ENCODE peak calls at places on chromosomes 13 and 19, in ten cellular contexts. One of them, this sample, is unnamed.

GRCh38 chr19:43438291-43439162 is 23.8 kb downstream of the TEX101 start:
- DNase-seq in heart right ventricle: peak; percentile 61
- DNase-seq in choroid plexus epithelial cell: peak; percentile 15
- DNase-seq in NCI-H1436: no peak
- DNase-seq in NCI-H446 treated with DMSO at 0.1 percent for 48 hours: no peak
- DNase-seq in renal cortical epithelial cell: no peak
- DNase-seq in cardiac septum: no peak
- DNase-seq in endothelial cell: no peak
- DNase-seq in NAMALWA: no peak
- DNase-seq in HuH-7: no peak
- DNase-seq in this sample: peak; percentile 81

GRCh38 chr19:56750658-56751057 is 79.1 kb upstream of the ZNF835 start:
- DNase-seq in NCI-H446 treated with DMSO at 0.1 percent for 48 hours: no peak
- DNase-seq in renal cortical epithelial cell: no peak
- DNase-seq in HuH-7: no peak
- DNase-seq in NCI-H1436: no peak
- DNase-seq in NAMALWA: no peak
- DNase-seq in cardiac septum: no peak
- DNase-seq in heart right ventricle: no peak
- DNase-seq in endothelial cell: no peak
- DNase-seq in choroid plexus epithelial cell: no peak
- DNase-seq in this sample: no peak

GRCh38 chr13:33932765-33933406 is 114.9 kb downstream of the RFC3 start:
- DNase-seq in choroid plexus epithelial cell: peak; percentile 25
- DNase-seq in endothelial cell: no peak
- DNase-seq in NAMALWA: no peak
- DNase-seq in heart right ventricle: no peak
- DNase-seq in cardiac septum: no peak
- DNase-seq in HuH-7: no peak
- DNase-seq in renal cortical epithelial cell: peak; percentile 50
- DNase-seq in NCI-H1436: no peak
- DNase-seq in NCI-H446 treated with DMSO at 0.1 percent for 48 hours: no peak
- DNase-seq in this sample: no peak

GRCh38 chr13:32381539-32381938 is 46.4 kb downstream of the N4BP2L1 start:
- DNase-seq in NCI-H446 treated with DMSO at 0.1 percent for 48 hours: no peak
- DNase-seq in endothelial cell: peak; percentile 32
- DNase-seq in NCI-H1436: no peak
- DNase-seq in HuH-7: peak; percentile 9
- DNase-seq in renal cortical epithelial cell: peak; percentile 61
- DNase-seq in heart right ventricle: no peak
- DNase-seq in cardiac septum: no peak
- DNase-seq in NAMALWA: peak; percentile 17
- DNase-seq in choroid plexus epithelial cell: peak; percentile 72
- DNase-seq in this sample: no peak

GRCh38 chr13:96816261-96816660 is 178.0 kb downstream of the OXGR1 start:
- DNase-seq in NAMALWA: no peak
- DNase-seq in NCI-H1436: no peak
- DNase-seq in NCI-H446 treated with DMSO at 0.1 percent for 48 hours: no peak
- DNase-seq in heart right ventricle: no peak
- DNase-seq in cardiac septum: no peak
- DNase-seq in HuH-7: no peak
- DNase-seq in endothelial cell: no peak
- DNase-seq in choroid plexus epithelial cell: peak; percentile 36
- DNase-seq in renal cortical epithelial cell: no peak
- DNase-seq in this sample: no peak

GRCh38 chr13:30145709-30146367 is 161.5 kb downstream of the KATNAL1 start:
- DNase-seq in choroid plexus epithelial cell: no peak
- DNase-seq in cardiac septum: peak; percentile 50
- DNase-seq in NCI-H446 treated with DMSO at 0.1 percent for 48 hours: no peak
- DNase-seq in NAMALWA: no peak
- DNase-seq in heart right ventricle: no peak
- DNase-seq in HuH-7: no peak
- DNase-seq in renal cortical epithelial cell: no peak
- DNase-seq in NCI-H1436: no peak
- DNase-seq in endothelial cell: no peak
- DNase-seq in this sample: no peak

GRCh38 chr13:104436555-104436954 is 1370.3 kb upstream of the SLC10A2 start:
- DNase-seq in heart right ventricle: no peak
- DNase-seq in cardiac septum: no peak
- DNase-seq in HuH-7: no peak
- DNase-seq in renal cortical epithelial cell: no peak
- DNase-seq in NCI-H1436: no peak
- DNase-seq in NCI-H446 treated with DMSO at 0.1 percent for 48 hours: no peak
- DNase-seq in endothelial cell: no peak
- DNase-seq in NAMALWA: no peak
- DNase-seq in choroid plexus epithelial cell: no peak
- DNase-seq in this sample: no peak

GRCh38 chr19:51006406-51006805 is 5.0 kb upstream of the KLK8 start:
- DNase-seq in HuH-7: no peak
- DNase-seq in cardiac septum: peak; percentile 53
- DNase-seq in NCI-H446 treated with DMSO at 0.1 percent for 48 hours: no peak
- DNase-seq in NAMALWA: no peak
- DNase-seq in NCI-H1436: no peak
- DNase-seq in renal cortical epithelial cell: no peak
- DNase-seq in heart right ventricle: no peak
- DNase-seq in endothelial cell: no peak
- DNase-seq in choroid plexus epithelial cell: no peak
- DNase-seq in this sample: no peak

GRCh38 chr13:100234006-100234405 is 145.1 kb downstream of the PCCA start:
- DNase-seq in NCI-H1436: no peak
- DNase-seq in NCI-H446 treated with DMSO at 0.1 percent for 48 hours: peak; percentile 4
- DNase-seq in heart right ventricle: no peak
- DNase-seq in renal cortical epithelial cell: peak; percentile 41
- DNase-seq in choroid plexus epithelial cell: no peak
- DNase-seq in cardiac septum: no peak
- DNase-seq in endothelial cell: no peak
- DNase-seq in HuH-7: no peak
- DNase-seq in NAMALWA: no peak
- DNase-seq in this sample: no peak

GRCh38 chr13:77056382-77056781 is 29.4 kb upstream of the FBXL3 start:
- DNase-seq in NCI-H446 treated with DMSO at 0.1 percent for 48 hours: no peak
- DNase-seq in HuH-7: no peak
- DNase-seq in cardiac septum: no peak
- DNase-seq in NAMALWA: no peak
- DNase-seq in NCI-H1436: no peak
- DNase-seq in endothelial cell: no peak
- DNase-seq in choroid plexus epithelial cell: peak; percentile 9
- DNase-seq in renal cortical epithelial cell: peak; percentile 90
- DNase-seq in heart right ventricle: no peak
- DNase-seq in this sample: no peak

GRCh38 chr13:113656015-113656588 is 1.9 kb downstream of the ATP4B start:
- DNase-seq in HuH-7: no peak
- DNase-seq in cardiac septum: peak; percentile 60
- DNase-seq in choroid plexus epithelial cell: no peak
- DNase-seq in renal cortical epithelial cell: no peak
- DNase-seq in NCI-H1436: no peak
- DNase-seq in NAMALWA: no peak
- DNase-seq in NCI-H446 treated with DMSO at 0.1 percent for 48 hours: no peak
- DNase-seq in heart right ventricle: no peak
- DNase-seq in endothelial cell: no peak
- DNase-seq in this sample: no peak

GRCh38 chr13:98174321-98174720 is 2.7 kb downstream of the RNF113B start:
- DNase-seq in NAMALWA: no peak
- DNase-seq in NCI-H446 treated with DMSO at 0.1 percent for 48 hours: no peak
- DNase-seq in HuH-7: no peak
- DNase-seq in choroid plexus epithelial cell: no peak
- DNase-seq in heart right ventricle: no peak
- DNase-seq in renal cortical epithelial cell: no peak
- DNase-seq in cardiac septum: no peak
- DNase-seq in NCI-H1436: no peak
- DNase-seq in endothelial cell: no peak
- DNase-seq in this sample: no peak

This sample was measured in left ventricle myocardium superior.